ENCODE peak calls at places on chromosome 14, in ten cellular contexts. X is upper lobe of right lung; H is left ventricle myocardium inferior; S is GM12865; Y is tibial artery; E is fibroblast of the aortic adventitia; A is adrenal gland; Z is OCI-LY7; O is astrocyte of the spinal cord; C is CD8-positive, alpha-beta T cell. U is an unnamed sample.

GRCh38 chr14:44027397-44027796 is 479.7 kb downstream of the FSCB start:
- DNase-seq in X (no peak), E (no peak), S (no peak), Y (no peak), O (no peak), C (no peak), H (no peak), Z (no peak), A (no peak), U (no peak)

GRCh38 chr14:36659010-36659821 is 2.4 kb upstream of the PAX9 start:
- DNase-seq in Z (no peak), O (no peak), X (no peak), A (no peak), Y (no peak), C (no peak), H (no peak), S (no peak), E (no peak), U (no peak)

GRCh38 chr14:99735189-99736135 is 51.4 kb downstream of the CYP46A1 start:
- DNase-seq in A (no peak), H (peak), S (no peak), Y (peak), E (no peak), C (no peak), O (no peak), X (peak), Z (no peak), U (no peak)

GRCh38 chr14:59303216-59303615 is 114.7 kb downstream of the DAAM1 start:
- DNase-seq in Y (no peak), O (peak), C (no peak), Z (no peak), H (no peak), S (no peak), X (no peak), E (peak), A (no peak), U (peak)

GRCh38 chr14:79649856-79650255 is 561.4 kb downstream of the DIO2 start:
- DNase-seq in A (no peak), S (no peak), O (no peak), H (no peak), Z (no peak), C (no peak), Y (no peak), X (no peak), E (no peak), U (no peak)

GRCh38 chr14:36423430-36423829 is 96.6 kb downstream of the NKX2-1 start:
- DNase-seq in S (no peak), H (no peak), O (no peak), Y (no peak), Z (no peak), C (no peak), E (no peak), A (no peak), X (no peak), U (no peak)

GRCh38 chr14:102786758-102787157 is 9.5 kb downstream of the TRAF3 start:
- DNase-seq in Y (no peak), H (no peak), X (no peak), Z (no peak), S (peak), A (no peak), E (peak), C (no peak), O (no peak), U (no peak)

GRCh38 chr14:106551265-106551664 is 1024.9 kb downstream of the TMEM121 start:
- DNase-seq in A (no peak), E (no peak), S (no peak), O (no peak), H (no peak), Y (no peak), X (no peak), C (no peak), Z (peak), U (no peak)

GRCh38 chr14:36582011-36582873 is at the start of gene NKX2-8:
- DNase-seq in Y (no peak), Z (no peak), C (no peak), H (no peak), A (no peak), O (no peak), E (no peak), S (no peak), X (peak), U (no peak)

GRCh38 chr14:22283000-22283399 is 306.0 kb downstream of the DAD1 start:
- DNase-seq in A (no peak), Y (no peak), O (no peak), Z (no peak), E (no peak), C (no peak), H (no peak), S (no peak), X (no peak), U (no peak)

GRCh38 chr14:54712371-54712998 is 145.6 kb downstream of the SAMD4A start:
- DNase-seq in Z (peak), X (no peak), O (no peak), S (no peak), Y (peak), H (no peak), E (peak), A (no peak), C (no peak), U (peak)

GRCh38 chr14:92584856-92585255 is 71.3 kb downstream of the RIN3 start:
- DNase-seq in C (no peak), O (no peak), Z (no peak), H (no peak), Y (peak), X (peak), A (no peak), S (no peak), E (no peak), U (peak)

GRCh38 chr14:29282169-29282568 is 515.6 kb downstream of the FOXG1 start:
- DNase-seq in Y (no peak), A (no peak), X (no peak), C (no peak), H (no peak), Z (no peak), O (peak), S (no peak), E (peak), U (peak)

GRCh38 chr14:68246074-68246980 is 426.7 kb downstream of the RAD51B start:
- DNase-seq in Z (no peak), X (no peak), A (no peak), S (no peak), C (no peak), H (no peak), E (peak), Y (no peak), O (peak), U (no peak)

GRCh38 chr14:101729382-101729781 is 32.1 kb upstream of the PPP2R5C start:
- DNase-seq in H (no peak), X (no peak), C (no peak), S (no peak), Y (no peak), A (no peak), E (no peak), O (no peak), Z (no peak), U (no peak)

GRCh38 chr14:101726295-101726953 is 35.1 kb upstream of the PPP2R5C start:
- DNase-seq in Z (no peak), Y (no peak), S (no peak), H (no peak), O (no peak), X (no peak), E (no peak), A (no peak), C (no peak), U (no peak)

GRCh38 chr14:101730626-101731186 is 30.8 kb upstream of the PPP2R5C start:
- DNase-seq in A (no peak), Y (no peak), Z (no peak), E (no peak), S (no peak), H (no peak), X (peak), C (no peak), O (no peak), U (no peak)

GRCh38 chr14:101726954-101727302 is 34.6 kb upstream of the PPP2R5C start:
- DNase-seq in E (no peak), H (no peak), A (no peak), X (no peak), O (no peak), S (no peak), Y (no peak), C (no peak), Z (no peak), U (no peak)

DNA sequence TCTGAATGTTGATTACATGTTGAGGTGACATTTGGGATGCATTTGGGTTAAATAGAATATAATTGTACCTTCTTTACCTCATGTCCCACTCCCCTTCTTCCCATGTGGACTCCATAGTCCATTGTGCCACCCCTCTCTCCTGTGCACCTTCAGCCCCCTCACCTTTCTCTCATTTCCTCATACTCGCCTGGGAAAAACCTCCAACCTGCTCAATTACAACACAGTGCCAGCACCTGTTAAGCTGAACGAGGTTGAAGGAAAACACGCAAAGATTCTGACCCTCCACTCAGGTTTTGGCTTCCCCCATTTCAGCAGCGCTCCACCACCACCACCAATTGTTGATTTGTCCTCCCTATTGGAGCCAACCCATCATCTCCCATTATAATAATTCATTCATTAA is 33.9 kb upstream of the PPP2R5C start:
- DNase-seq in A (no peak), C (no peak), E (no peak), S (no peak), Y (no peak), O (no peak), H (no peak), Z (no peak), X (peak), U (no peak)
- TF ChIP-seq CTCF in A (no peak), C (no peak), E (no peak), S (no peak), Y (no peak), O (no peak), H (no peak), Z (no peak), X (no peak), U (no peak)

GRCh38 chr14:96512602-96513397 is 10.6 kb downstream of the PAPOLA start:
- DNase-seq in A (no peak), X (no peak), E (no peak), S (no peak), Y (no peak), O (no peak), C (no peak), Z (no peak), H (no peak), U (no peak)
- H3K4me3 ChIP-seq in A (no peak), X (no peak), E (no peak), S (no peak), Y (no peak), O (no peak), C (no peak), Z (no peak), H (no peak), U (no peak)

GRCh38 chr14:77613207-77613606 is 3.2 kb downstream of the SPTLC2 start:
- DNase-seq in E (no peak), Y (no peak), S (no peak), A (no peak), Z (no peak), O (no peak), X (no peak), C (no peak), H (no peak), U (peak)

GRCh38 chr14:77607741-77608302 is 8.6 kb downstream of the SPTLC2 start:
- DNase-seq in H (no peak), A (no peak), E (no peak), Z (no peak), Y (no peak), S (peak), O (no peak), X (no peak), C (peak), U (no peak)

GRCh38 chr14:77612011-77612620 is 4.3 kb downstream of the SPTLC2 start:
- DNase-seq in E (peak), Y (no peak), X (no peak), O (peak), S (no peak), A (no peak), H (no peak), C (no peak), Z (no peak), U (peak)

GRCh38 chr14:77610553-77610952 is 5.9 kb downstream of the SPTLC2 start:
- DNase-seq in S (no peak), C (no peak), E (no peak), Y (no peak), H (no peak), A (no peak), X (no peak), Z (no peak), O (no peak), U (no peak)

GRCh38 chr14:77609902-77610301 is 6.5 kb downstream of the SPTLC2 start:
- DNase-seq in S (no peak), A (no peak), H (no peak), E (no peak), O (no peak), Y (no peak), X (no peak), C (no peak), Z (no peak), U (no peak)
- TF ChIP-seq CTCF in S (no peak), A (no peak), H (no peak), E (no peak), O (no peak), Y (no peak), X (no peak), C (no peak), Z (no peak), U (no peak)

GRCh38 chr14:71714225-71714624 is 218.0 kb upstream of the RGS6 start:
- DNase-seq in O (peak), A (no peak), H (no peak), C (no peak), Z (no peak), S (no peak), E (peak), X (no peak), Y (no peak), U (peak)
- H3K4me3 ChIP-seq in O (no peak), A (no peak), H (no peak), C (no peak), Z (no peak), S (no peak), E (no peak), X (no peak), Y (no peak), U (no peak)

DNA sequence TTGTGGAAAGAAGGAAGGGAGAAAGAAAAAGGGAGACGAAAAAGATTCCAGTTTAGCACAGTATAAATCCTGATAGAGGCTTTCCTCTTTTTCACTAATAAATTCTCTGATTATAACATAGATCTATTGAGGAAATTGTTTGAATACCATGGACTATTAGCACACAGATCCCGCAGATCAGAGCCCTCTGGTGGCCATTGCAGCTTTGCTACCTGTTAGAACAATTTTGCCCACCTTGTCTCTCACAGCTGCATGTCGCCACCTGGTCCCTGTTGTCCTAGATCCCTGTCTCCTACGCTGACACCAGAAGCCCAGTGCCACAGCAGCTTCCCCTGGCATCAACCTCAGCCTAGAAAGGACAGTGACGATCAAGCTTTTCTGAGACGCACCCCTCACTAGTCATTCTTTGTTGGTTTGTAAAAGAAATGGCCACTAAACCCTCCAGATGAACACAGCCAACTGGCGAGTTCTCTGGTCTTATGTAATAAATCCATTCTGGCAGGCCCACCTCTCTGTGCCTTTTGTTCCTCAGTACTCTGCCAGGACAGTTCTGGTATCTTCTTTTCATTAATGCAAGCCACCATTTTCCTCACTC is 9.9 kb downstream of the GPHB5 start:
- DNase-seq in E (peak), A (no peak), X (no peak), O (no peak), C (peak), H (no peak), Y (no peak), S (peak), Z (peak), U (peak)
- TF ChIP-seq CTCF in E (peak), A (peak), X (peak), O (peak), C (peak), H (peak), Y (peak), S (peak), Z (peak), U (peak)

GRCh38 chr14:71371711-71372396 is 464.6 kb downstream of the PCNX1 start:
- DNase-seq in C (no peak), X (no peak), S (peak), E (peak), O (peak), Z (no peak), Y (no peak), H (no peak), A (no peak), U (peak)

GRCh38 chr14:71377099-71377498 is 469.8 kb downstream of the PCNX1 start:
- DNase-seq in H (no peak), O (no peak), S (no peak), E (no peak), Z (no peak), C (no peak), A (no peak), X (peak), Y (no peak), U (no peak)

GRCh38 chr14:71374989-71375388 is 467.7 kb downstream of the PCNX1 start:
- DNase-seq in S (no peak), Y (no peak), C (no peak), E (no peak), H (no peak), Z (no peak), X (no peak), A (no peak), O (no peak), U (no peak)

GRCh38 chr14:71373773-71374172 is 466.5 kb downstream of the PCNX1 start:
- DNase-seq in X (no peak), S (no peak), O (no peak), E (no peak), Y (no peak), A (no peak), Z (no peak), H (no peak), C (no peak), U (no peak)

DNA sequence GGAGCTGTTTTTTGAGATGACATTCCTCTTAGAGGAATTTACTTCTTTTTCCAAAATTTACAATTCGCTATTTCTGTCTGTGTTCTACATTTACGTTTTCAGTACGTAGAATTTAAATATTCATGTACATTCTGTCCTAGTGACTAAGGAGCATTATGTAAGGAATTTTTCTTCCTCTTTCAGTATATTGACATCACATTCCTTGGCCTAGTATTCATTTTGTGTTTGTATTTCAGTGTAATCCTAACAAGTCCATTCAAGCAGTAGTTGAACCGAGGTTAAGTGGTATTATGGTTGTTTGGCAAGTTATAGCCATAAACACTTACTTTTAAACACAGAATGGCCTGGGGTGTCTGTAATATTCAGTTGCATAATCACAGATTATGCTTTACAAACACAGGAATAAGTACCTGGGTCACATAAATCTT is 465.2 kb downstream of the PCNX1 start:
- DNase-seq in X (no peak), S (no peak), A (no peak), H (no peak), Y (no peak), Z (no peak), C (no peak), E (peak), O (peak), U (peak)
- H3K4me3 ChIP-seq in X (no peak), S (no peak), A (no peak), H (no peak), Y (no peak), Z (no peak), C (no peak), E (no peak), O (no peak), U (no peak)

GRCh38 chr14:89303452-89304435 is 113.3 kb downstream of the FOXN3 start:
- DNase-seq in Y (peak), O (peak), X (peak), S (peak), Z (peak), H (peak), E (peak), A (peak), C (peak), U (peak)

GRCh38 chr14:89308232-89308959 is 108.6 kb downstream of the FOXN3 start:
- DNase-seq in C (no peak), O (no peak), H (no peak), S (peak), Z (peak), E (peak), X (no peak), Y (no peak), A (no peak), U (peak)

GRCh38 chr14:89302396-89302950 is 114.6 kb downstream of the FOXN3 start:
- DNase-seq in Z (no peak), A (no peak), H (no peak), S (no peak), O (no peak), X (no peak), E (no peak), C (no peak), Y (peak), U (no peak)

GRCh38 chr14:89307409-89307808 is 109.6 kb downstream of the FOXN3 start:
- DNase-seq in Z (peak), Y (no peak), C (no peak), E (no peak), A (no peak), O (no peak), X (no peak), H (no peak), S (peak), U (no peak)

DNA sequence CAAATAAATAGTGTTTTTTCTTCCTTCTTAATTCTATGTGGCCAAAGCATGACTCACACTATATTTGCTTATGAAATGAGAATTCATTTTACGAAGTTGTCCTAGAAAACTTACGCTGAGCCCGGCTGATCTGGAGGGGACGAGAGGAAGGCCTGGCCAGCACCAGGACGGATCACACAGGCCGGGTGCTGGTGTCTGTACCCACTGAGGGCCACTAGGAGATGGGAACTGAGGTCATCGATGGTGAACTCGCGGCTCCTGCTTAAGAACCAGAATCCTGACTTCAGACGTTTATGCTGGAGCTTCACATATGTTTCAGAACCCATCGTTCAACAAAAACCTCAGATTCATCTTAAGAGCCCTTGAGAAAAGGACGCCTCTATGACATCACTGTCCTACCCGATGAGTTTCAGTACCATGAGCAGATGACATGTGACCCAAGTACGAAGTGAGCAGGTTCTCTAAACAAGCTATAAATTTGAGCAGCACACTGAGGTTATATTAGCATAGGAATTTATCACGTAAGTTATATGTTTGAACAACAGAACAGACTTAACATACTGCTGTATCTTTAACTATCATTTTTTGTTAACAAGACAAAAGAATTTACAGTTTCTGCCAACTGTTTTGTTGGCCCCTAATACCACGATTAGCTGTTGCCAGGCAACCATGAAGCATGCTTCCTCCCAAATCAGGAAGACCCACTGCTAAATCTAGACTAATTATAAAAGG is 111.9 kb downstream of the FOXN3 start:
- DNase-seq in A (peak), X (no peak), Y (peak), O (peak), E (peak), Z (peak), C (no peak), H (no peak), S (peak), U (peak)
- TF ChIP-seq CTCF in A (no peak), X (no peak), Y (no peak), O (no peak), E (peak), Z (no peak), C (no peak), H (no peak), S (no peak), U (no peak)

U was measured in AG10803.